ENCODE peak calls at places on chromosomes 3 and 15, in ten cellular contexts. One of them, this sample, is unnamed.

GRCh38 chr3:44894485-44894884 is 20.1 kb downstream of the TGM4 start:
- DNase-seq in osteoblast: no peak
- DNase-seq in breast epithelium: no peak
- DNase-seq in right cardiac atrium: no peak
- DNase-seq in gastrocnemius medialis: no peak
- DNase-seq in ovary: no peak
- DNase-seq in iPS DF 6.9: no peak
- DNase-seq in fibroblast of lung: no peak
- DNase-seq in small intestine: no peak
- DNase-seq in hepatocyte: no peak
- DNase-seq in this sample: peak; percentile 16

GRCh38 chr15:77466521-77466920 is 45.8 kb downstream of the HMG20A start:
- DNase-seq in small intestine: no peak
- DNase-seq in iPS DF 6.9: no peak
- DNase-seq in breast epithelium: no peak
- DNase-seq in osteoblast: no peak
- DNase-seq in ovary: no peak
- DNase-seq in fibroblast of lung: no peak
- DNase-seq in hepatocyte: no peak
- DNase-seq in gastrocnemius medialis: no peak
- DNase-seq in right cardiac atrium: no peak
- DNase-seq in this sample: peak; percentile 80

GRCh38 chr15:37095197-37095992 is 5.0 kb downstream of the MEIS2 start:
- DNase-seq in right cardiac atrium: peak; percentile 20
- DNase-seq in ovary: no peak
- DNase-seq in small intestine: no peak
- DNase-seq in hepatocyte: peak; percentile 20
- DNase-seq in iPS DF 6.9: no peak
- DNase-seq in fibroblast of lung: no peak
- DNase-seq in osteoblast: peak; percentile 42
- DNase-seq in breast epithelium: no peak
- DNase-seq in gastrocnemius medialis: no peak
- DNase-seq in this sample: no peak

GRCh38 chr15:90530250-90531051 is 728 bp downstream of the CRTC3 start:
- DNase-seq in iPS DF 6.9: peak; percentile 20
- DNase-seq in small intestine: peak; percentile 44
- DNase-seq in fibroblast of lung: peak; percentile 34
- DNase-seq in hepatocyte: peak; percentile 68
- DNase-seq in gastrocnemius medialis: peak; percentile 16
- DNase-seq in breast epithelium: peak; percentile 47
- DNase-seq in right cardiac atrium: peak; percentile 54
- DNase-seq in ovary: peak; percentile 79
- DNase-seq in osteoblast: peak; percentile 95
- DNase-seq in this sample: peak; percentile 73

GRCh38 chr3:129984124-129984523 is 9.6 kb downstream of the TRH start:
- DNase-seq in iPS DF 6.9: no peak
- DNase-seq in ovary: no peak
- DNase-seq in fibroblast of lung: no peak
- DNase-seq in small intestine: no peak
- DNase-seq in gastrocnemius medialis: no peak
- DNase-seq in breast epithelium: no peak
- DNase-seq in hepatocyte: no peak
- DNase-seq in right cardiac atrium: no peak
- DNase-seq in osteoblast: no peak
- DNase-seq in this sample: no peak

GRCh38 chr3:170985304-170985703 is 41.2 kb downstream of the SLC2A2 start:
- DNase-seq in right cardiac atrium: no peak
- DNase-seq in breast epithelium: no peak
- DNase-seq in gastrocnemius medialis: no peak
- DNase-seq in fibroblast of lung: no peak
- DNase-seq in ovary: no peak
- DNase-seq in small intestine: peak; percentile 62
- DNase-seq in hepatocyte: no peak
- DNase-seq in iPS DF 6.9: no peak
- DNase-seq in osteoblast: no peak
- DNase-seq in this sample: no peak

GRCh38 chr3:142808103-142808917 is 80.6 kb downstream of the PCOLCE2 start:
- DNase-seq in hepatocyte: no peak
- DNase-seq in ovary: no peak
- DNase-seq in fibroblast of lung: peak; percentile 60
- DNase-seq in small intestine: no peak
- DNase-seq in osteoblast: peak; percentile 85
- DNase-seq in breast epithelium: no peak
- DNase-seq in right cardiac atrium: no peak
- DNase-seq in iPS DF 6.9: no peak
- DNase-seq in gastrocnemius medialis: no peak
- DNase-seq in this sample: no peak

GRCh38 chr3:64103131-64103530 is 79.8 kb upstream of the PSMD6 start:
- DNase-seq in small intestine: no peak
- DNase-seq in hepatocyte: no peak
- DNase-seq in fibroblast of lung: no peak
- DNase-seq in ovary: no peak
- DNase-seq in osteoblast: no peak
- DNase-seq in right cardiac atrium: no peak
- DNase-seq in breast epithelium: no peak
- DNase-seq in gastrocnemius medialis: no peak
- DNase-seq in iPS DF 6.9: no peak
- DNase-seq in this sample: no peak

GRCh38 chr15:78666010-78666409 is 25.0 kb upstream of the CHRNB4 start:
- DNase-seq in gastrocnemius medialis: no peak
- DNase-seq in ovary: no peak
- DNase-seq in fibroblast of lung: no peak
- DNase-seq in small intestine: no peak
- DNase-seq in right cardiac atrium: no peak
- DNase-seq in osteoblast: no peak
- DNase-seq in hepatocyte: no peak
- DNase-seq in iPS DF 6.9: no peak
- DNase-seq in breast epithelium: no peak
- DNase-seq in this sample: no peak

GRCh38 chr15:78663703-78664102 is 22.7 kb upstream of the CHRNB4 start:
- DNase-seq in iPS DF 6.9: no peak
- DNase-seq in small intestine: no peak
- DNase-seq in fibroblast of lung: no peak
- DNase-seq in breast epithelium: no peak
- DNase-seq in gastrocnemius medialis: no peak
- DNase-seq in ovary: no peak
- DNase-seq in osteoblast: no peak
- DNase-seq in hepatocyte: no peak
- DNase-seq in right cardiac atrium: no peak
- DNase-seq in this sample: no peak

GRCh38 chr15:78671626-78672211 is 30.7 kb upstream of the CHRNB4 start:
- DNase-seq in osteoblast: no peak
- DNase-seq in breast epithelium: no peak
- DNase-seq in right cardiac atrium: no peak
- DNase-seq in fibroblast of lung: no peak
- DNase-seq in ovary: no peak
- DNase-seq in gastrocnemius medialis: no peak
- DNase-seq in small intestine: no peak
- DNase-seq in hepatocyte: no peak
- DNase-seq in iPS DF 6.9: peak; percentile 39
- DNase-seq in this sample: no peak

GRCh38 chr15:78668987-78669386 is 28.0 kb upstream of the CHRNB4 start:
- DNase-seq in right cardiac atrium: no peak
- DNase-seq in hepatocyte: no peak
- DNase-seq in osteoblast: no peak
- DNase-seq in small intestine: no peak
- DNase-seq in iPS DF 6.9: no peak
- DNase-seq in fibroblast of lung: no peak
- DNase-seq in breast epithelium: no peak
- DNase-seq in gastrocnemius medialis: no peak
- DNase-seq in ovary: no peak
- DNase-seq in this sample: no peak

DNA sequence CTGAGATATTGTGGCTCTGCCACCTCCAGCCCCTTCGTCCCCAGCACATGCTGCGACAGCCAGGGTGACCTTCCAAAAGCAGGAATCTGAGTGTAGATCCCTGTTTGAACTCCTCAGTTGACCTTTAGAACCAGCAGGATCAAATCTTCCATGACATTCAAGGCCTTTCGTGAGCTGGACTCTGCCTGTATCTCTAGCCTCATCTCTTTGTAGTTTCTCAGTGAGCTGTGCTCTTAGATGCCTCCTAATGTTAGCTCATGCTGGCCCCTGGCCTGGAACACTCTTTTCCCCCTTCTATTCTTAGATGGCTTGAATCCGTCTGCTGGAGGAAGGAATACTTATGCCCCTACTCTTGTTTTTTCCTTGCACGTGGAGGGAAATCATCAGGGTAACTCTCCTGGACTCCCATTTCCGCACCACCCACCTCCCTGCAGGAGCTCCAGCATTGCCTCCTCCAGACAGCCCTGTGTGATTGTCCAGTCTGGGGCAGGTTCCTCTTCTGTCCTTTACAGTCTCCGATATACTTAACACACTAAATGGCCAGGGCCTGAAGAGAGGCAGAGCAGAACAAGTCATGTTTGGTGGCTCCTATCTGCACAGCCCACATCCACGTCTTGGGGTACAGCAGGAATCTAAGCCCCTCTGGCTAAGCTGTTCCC is 26.7 kb upstream of the CHRNB4 start:
- DNase-seq in iPS DF 6.9: no peak
- DNase-seq in osteoblast: no peak
- DNase-seq in gastrocnemius medialis: no peak
- DNase-seq in breast epithelium: no peak
- DNase-seq in hepatocyte: no peak
- DNase-seq in small intestine: no peak
- DNase-seq in right cardiac atrium: no peak
- DNase-seq in fibroblast of lung: no peak
- DNase-seq in ovary: no peak
- DNase-seq in this sample: no peak
- H3K4me1 ChIP-seq in iPS DF 6.9: peaks cover 5% of the 10 kb centered on the region
- H3K4me1 ChIP-seq in osteoblast: no peaks in the 10 kb centered on the region
- H3K4me1 ChIP-seq in gastrocnemius medialis: peaks cover 7% of the 10 kb centered on the region
- H3K4me1 ChIP-seq in breast epithelium: no peaks in the 10 kb centered on the region
- H3K4me1 ChIP-seq in hepatocyte: no peaks in the 10 kb centered on the region
- H3K4me1 ChIP-seq in small intestine: no peaks in the 10 kb centered on the region
- H3K4me1 ChIP-seq in right cardiac atrium: no peaks in the 10 kb centered on the region
- H3K4me1 ChIP-seq in fibroblast of lung: no peaks in the 10 kb centered on the region
- H3K4me1 ChIP-seq in ovary: no peaks in the 10 kb centered on the region
- H3K4me1 ChIP-seq in this sample: peaks cover 13% of the 10 kb centered on the region

DNA sequence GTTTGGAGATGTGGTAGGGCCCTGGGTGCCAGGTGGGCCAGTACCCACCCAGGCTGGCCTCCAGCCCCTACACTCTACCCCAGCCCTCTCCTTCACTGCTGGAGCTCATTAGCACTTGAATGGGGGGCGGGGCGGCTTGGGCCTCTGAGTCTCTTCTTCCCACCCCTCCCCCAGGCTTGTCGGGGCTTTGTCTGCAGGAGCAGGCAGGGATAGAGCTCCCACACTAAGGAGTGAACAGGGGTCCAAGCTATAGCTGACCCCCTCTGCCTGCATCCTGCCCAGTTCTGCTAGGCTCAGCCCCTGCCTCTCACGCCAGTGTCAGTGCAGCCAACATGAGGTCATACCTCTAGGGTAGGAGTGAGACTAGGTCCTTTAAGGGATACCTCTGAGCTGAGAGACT is 5.2 kb downstream of the GNAI2 start:
- DNase-seq in right cardiac atrium: no peak
- DNase-seq in gastrocnemius medialis: no peak
- DNase-seq in iPS DF 6.9: no peak
- DNase-seq in osteoblast: no peak
- DNase-seq in ovary: no peak
- DNase-seq in small intestine: no peak
- DNase-seq in hepatocyte: peak; percentile 44
- DNase-seq in breast epithelium: no peak
- DNase-seq in fibroblast of lung: no peak
- DNase-seq in this sample: no peak
- H3K4me1 ChIP-seq in right cardiac atrium: peaks cover 38% of the 10 kb centered on the region
- H3K4me1 ChIP-seq in gastrocnemius medialis: peaks cover 90% of the 10 kb centered on the region
- H3K4me1 ChIP-seq in iPS DF 6.9: peaks cover 26% of the 10 kb centered on the region
- H3K4me1 ChIP-seq in osteoblast: peaks cover 59% of the 10 kb centered on the region
- H3K4me1 ChIP-seq in ovary: peaks cover 23% of the 10 kb centered on the region
- H3K4me1 ChIP-seq in small intestine: peaks cover 11% of the 10 kb centered on the region
- H3K4me1 ChIP-seq in hepatocyte: peaks cover 29% of the 10 kb centered on the region
- H3K4me1 ChIP-seq in breast epithelium: peaks cover 30% of the 10 kb centered on the region
- H3K4me1 ChIP-seq in fibroblast of lung: peaks cover 34% of the 10 kb centered on the region
- H3K4me1 ChIP-seq in this sample: peaks cover 58% of the 10 kb centered on the region

DNA sequence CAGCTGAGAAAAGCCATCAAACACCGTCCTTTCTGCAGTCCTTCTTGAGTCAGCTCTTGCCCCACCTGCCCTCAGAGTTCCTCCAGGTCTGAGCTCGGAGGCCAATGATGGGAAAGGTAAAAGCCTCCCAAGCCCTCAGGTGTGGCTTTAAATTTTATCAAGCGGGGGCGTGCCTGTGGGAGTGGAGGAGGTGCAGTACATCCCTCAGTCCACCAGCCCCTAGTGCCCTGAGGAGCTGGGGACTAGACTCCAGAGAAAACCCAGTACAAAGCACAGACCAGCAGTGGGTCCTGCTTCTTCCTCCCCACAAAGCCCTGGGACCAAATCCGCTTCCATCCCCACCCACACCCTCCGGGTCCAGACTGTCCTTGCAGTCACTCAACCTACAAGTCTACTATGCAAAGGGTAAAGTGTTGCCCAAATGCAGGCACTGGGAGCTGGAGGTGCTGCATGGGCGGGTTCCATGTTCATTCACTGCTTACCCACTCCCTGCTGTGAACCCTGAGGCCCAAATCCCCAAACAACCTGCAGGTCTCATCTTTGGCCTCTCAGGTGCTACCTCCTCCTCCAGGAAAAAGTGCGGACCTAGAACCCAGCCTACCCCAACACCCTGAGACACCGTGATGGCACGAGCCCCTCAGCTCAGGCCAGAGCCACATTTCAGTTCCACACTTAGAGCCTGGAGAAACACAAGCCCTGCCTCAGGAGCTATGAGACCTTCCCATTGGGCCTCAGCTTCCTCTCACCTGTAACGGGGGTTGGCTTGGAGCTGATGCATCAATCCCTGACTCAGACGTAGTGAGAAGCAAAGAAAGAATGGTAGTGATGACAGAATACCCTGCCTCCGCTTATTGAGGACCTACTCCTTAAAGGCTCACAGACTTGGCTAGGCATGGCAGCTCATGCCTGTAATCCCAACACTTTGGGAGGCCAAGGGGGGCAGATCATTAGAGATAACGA is 2.4 kb downstream of the PFKFB4 start:
- DNase-seq in gastrocnemius medialis: no peak
- DNase-seq in osteoblast: no peak
- DNase-seq in small intestine: peak; percentile 20
- DNase-seq in iPS DF 6.9: no peak
- DNase-seq in breast epithelium: no peak
- DNase-seq in ovary: no peak
- DNase-seq in hepatocyte: no peak
- DNase-seq in right cardiac atrium: no peak
- DNase-seq in fibroblast of lung: no peak
- DNase-seq in this sample: no peak
- H3K4me1 ChIP-seq in gastrocnemius medialis: peaks cover 20% of the 10 kb centered on the region
- H3K4me1 ChIP-seq in osteoblast: peaks cover 22% of the 10 kb centered on the region
- H3K4me1 ChIP-seq in small intestine: no peaks in the 10 kb centered on the region
- H3K4me1 ChIP-seq in iPS DF 6.9: no peaks in the 10 kb centered on the region
- H3K4me1 ChIP-seq in breast epithelium: no peaks in the 10 kb centered on the region
- H3K4me1 ChIP-seq in ovary: peaks cover 3% of the 10 kb centered on the region
- H3K4me1 ChIP-seq in hepatocyte: peaks cover 14% of the 10 kb centered on the region
- H3K4me1 ChIP-seq in right cardiac atrium: no peaks in the 10 kb centered on the region
- H3K4me1 ChIP-seq in fibroblast of lung: peaks cover 8% of the 10 kb centered on the region
- H3K4me1 ChIP-seq in this sample: peaks cover 23% of the 10 kb centered on the region

DNA sequence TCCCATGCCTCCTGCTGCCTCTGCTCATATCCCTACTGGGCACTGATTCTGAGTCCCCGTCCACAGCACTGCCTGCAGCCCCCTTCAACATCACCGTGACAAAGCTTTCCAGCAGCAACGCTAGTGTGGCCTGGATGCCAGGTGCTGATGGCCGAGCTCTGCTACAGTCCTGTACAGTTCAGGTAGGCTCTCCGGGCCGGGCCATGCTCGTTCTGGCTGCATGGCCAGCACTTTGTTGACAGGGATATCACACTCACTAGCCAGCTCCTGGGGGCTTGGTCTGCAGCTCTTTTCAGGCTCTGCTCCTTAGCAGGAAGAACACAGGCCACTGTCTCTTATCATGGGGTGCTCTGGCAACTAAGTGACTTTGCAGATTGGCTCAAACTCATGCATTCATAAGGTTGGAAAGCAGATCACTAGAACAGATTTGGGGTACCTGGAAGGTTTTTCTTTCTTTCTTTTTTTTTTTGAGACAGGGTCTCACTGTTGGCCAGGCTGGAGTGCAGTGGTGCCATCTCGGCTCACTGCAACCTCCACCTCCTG is 6.0 kb downstream of the TYRO3 start:
- DNase-seq in breast epithelium: no peak
- DNase-seq in ovary: no peak
- DNase-seq in right cardiac atrium: no peak
- DNase-seq in gastrocnemius medialis: no peak
- DNase-seq in iPS DF 6.9: no peak
- DNase-seq in small intestine: no peak
- DNase-seq in fibroblast of lung: no peak
- DNase-seq in hepatocyte: no peak
- DNase-seq in osteoblast: no peak
- DNase-seq in this sample: no peak
- H3K4me1 ChIP-seq in breast epithelium: no peaks in the 10 kb centered on the region
- H3K4me1 ChIP-seq in ovary: peaks cover 44% of the 10 kb centered on the region
- H3K4me1 ChIP-seq in right cardiac atrium: peaks cover 7% of the 10 kb centered on the region
- H3K4me1 ChIP-seq in gastrocnemius medialis: no peaks in the 10 kb centered on the region
- H3K4me1 ChIP-seq in iPS DF 6.9: peaks cover 31% of the 10 kb centered on the region
- H3K4me1 ChIP-seq in small intestine: no peaks in the 10 kb centered on the region
- H3K4me1 ChIP-seq in fibroblast of lung: peaks cover 3% of the 10 kb centered on the region
- H3K4me1 ChIP-seq in hepatocyte: peaks cover 94% of the 10 kb centered on the region
- H3K4me1 ChIP-seq in osteoblast: peaks cover 14% of the 10 kb centered on the region
- H3K4me1 ChIP-seq in this sample: peaks cover 97% of the 10 kb centered on the region